ENCODE peak calls at places on chromosomes 2 and 18, in nine cellular contexts. L, Y, P, D, O, I, U, C and X are unnamed samples.

GRCh38 chr2:48017136-48017535 is 110.8 kb upstream of the FBXO11 start:
- DNase-seq in L (no peak), Y (no peak), P (no peak), D (no peak), O (no peak), I (no peak), U (no peak), C (no peak), X (no peak)

GRCh38 chr2:121626777-121627524 is 22.3 kb downstream of the CLASP1 start:
- DNase-seq in L (no peak), Y (no peak), P (no peak), D (no peak), O (no peak), I (no peak), U (no peak), C (no peak), X (no peak)

GRCh38 chr2:174585111-174585510 is 12.5 kb downstream of the WIPF1 start:
- DNase-seq in L (no peak), Y (no peak), P (no peak), D (no peak), O (no peak), I (peak; percentile 31), U (no peak), C (no peak), X (no peak)

GRCh38 chr2:101406867-101407266 is 19.6 kb upstream of the CREG2 start:
- DNase-seq in L (peak; percentile 89), Y (no peak), P (no peak), D (no peak), O (no peak), I (no peak), U (no peak), C (no peak), X (no peak)

GRCh38 chr18:74367905-74368304 is 52.3 kb downstream of the C18orf63 start:
- DNase-seq in L (no peak), Y (no peak), P (no peak), D (no peak), O (no peak), I (no peak), U (no peak), C (no peak), X (no peak)

GRCh38 chr18:34956663-34957062 is 84.5 kb upstream of the MAPRE2 start:
- DNase-seq in L (peak; percentile 7), Y (no peak), P (no peak), D (no peak), O (no peak), I (no peak), U (no peak), C (no peak), X (no peak)

GRCh38 chr2:120734930-120735611 is 597 bp upstream of the GLI2 start:
- DNase-seq in L (no peak), Y (no peak), P (no peak), D (peak; percentile 59), O (no peak), I (no peak), U (no peak), C (no peak), X (no peak)

GRCh38 chr18:59605633-59606192 is 91.5 kb downstream of the CCBE1 start:
- DNase-seq in L (peak; percentile 81), Y (no peak), P (no peak), D (no peak), O (no peak), I (no peak), U (no peak), C (no peak), X (no peak)

GRCh38 chr2:85988210-85988913 is 99.6 kb upstream of the ST3GAL5 start:
- DNase-seq in L (no peak), Y (no peak), P (no peak), D (no peak), O (no peak), I (no peak), U (no peak), C (no peak), X (no peak)

GRCh38 chr18:48948112-48949050 is 2.4 kb downstream of the SMAD7 start:
- DNase-seq in L (peak; percentile 74), Y (peak; percentile 80), P (no peak), D (peak; percentile 90), O (peak; percentile 51), I (peak; percentile 8), U (peak; percentile 44), C (peak; percentile 51), X (no peak)

GRCh38 chr18:79511671-79512301 is 116.1 kb downstream of the NFATC1 start:
- DNase-seq in L (no peak), Y (no peak), P (no peak), D (peak; percentile 67), O (peak; percentile 6), I (no peak), U (no peak), C (no peak), X (no peak)

GRCh38 chr2:217858519-217859466 is 144.0 kb downstream of the TNS1 start:
- DNase-seq in L (peak; percentile 91), Y (no peak), P (no peak), D (peak; percentile 69), O (no peak), I (no peak), U (no peak), C (peak; percentile 70), X (no peak)

GRCh38 chr2:46334389-46335345 is 37.5 kb downstream of the EPAS1 start:
- DNase-seq in L (peak; percentile 97), Y (no peak), P (no peak), D (no peak), O (no peak), I (no peak), U (no peak), C (no peak), X (no peak)

GRCh38 chr2:100246163-100247145 is 75.8 kb downstream of the LONRF2 start:
- DNase-seq in L (no peak), Y (peak; percentile 21), P (no peak), D (peak; percentile 76), O (no peak), I (no peak), U (no peak), C (no peak), X (no peak)

GRCh38 chr2:46306988-46307655 is 9.9 kb downstream of the EPAS1 start:
- DNase-seq in L (no peak), Y (no peak), P (no peak), D (no peak), O (no peak), I (no peak), U (no peak), C (no peak), X (no peak)